ENCODE peak calls at places on chromosomes 1 and 21, in eight cellular contexts. One of them, this sample, is unnamed.

GRCh38 chr1:187038789-187039188 is 210.0 kb downstream of the PLA2G4A start:
- DNase-seq in GOT3: no peak
- DNase-seq in HTR-8/SVneo: no peak
- DNase-seq in T-helper 2 cell: no peak
- DNase-seq in HEK293T: no peak
- DNase-seq in small intestine: no peak
- DNase-seq in GM18507: no peak
- DNase-seq in stimulated activated CD4-positive, alpha-beta T cell treated with anti-CD3 and anti-CD28 coated beads, Interleukin-2, amount 100 ng/mL, for 24 hours: no peak
- DNase-seq in this sample: no peak

GRCh38 chr1:56073614-56074356 is 505.6 kb downstream of the PLPP3 start:
- DNase-seq in GOT3: no peak
- DNase-seq in HTR-8/SVneo: no peak
- DNase-seq in T-helper 2 cell: no peak
- DNase-seq in HEK293T: no peak
- DNase-seq in small intestine: peak; percentile 6
- DNase-seq in GM18507: no peak
- DNase-seq in stimulated activated CD4-positive, alpha-beta T cell treated with anti-CD3 and anti-CD28 coated beads, Interleukin-2, amount 100 ng/mL, for 24 hours: no peak
- DNase-seq in this sample: peak; percentile 92

GRCh38 chr1:21278898-21279819 is 11.1 kb downstream of the ECE1 start:
- DNase-seq in GOT3: no peak
- DNase-seq in HTR-8/SVneo: no peak
- DNase-seq in T-helper 2 cell: peak; percentile 52
- DNase-seq in HEK293T: no peak
- DNase-seq in small intestine: no peak
- DNase-seq in GM18507: no peak
- DNase-seq in stimulated activated CD4-positive, alpha-beta T cell treated with anti-CD3 and anti-CD28 coated beads, Interleukin-2, amount 100 ng/mL, for 24 hours: no peak
- DNase-seq in this sample: no peak

GRCh38 chr1:108852141-108852540 is 4.8 kb downstream of the AKNAD1 start:
- DNase-seq in GOT3: no peak
- DNase-seq in HTR-8/SVneo: no peak
- DNase-seq in T-helper 2 cell: no peak
- DNase-seq in HEK293T: no peak
- DNase-seq in small intestine: no peak
- DNase-seq in GM18507: no peak
- DNase-seq in stimulated activated CD4-positive, alpha-beta T cell treated with anti-CD3 and anti-CD28 coated beads, Interleukin-2, amount 100 ng/mL, for 24 hours: no peak
- DNase-seq in this sample: no peak

GRCh38 chr1:967466-968343 is 1.4 kb downstream of the PLEKHN1 start:
- DNase-seq in GOT3: no peak
- DNase-seq in HTR-8/SVneo: no peak
- DNase-seq in T-helper 2 cell: no peak
- DNase-seq in HEK293T: no peak
- DNase-seq in small intestine: no peak
- DNase-seq in GM18507: no peak
- DNase-seq in stimulated activated CD4-positive, alpha-beta T cell treated with anti-CD3 and anti-CD28 coated beads, Interleukin-2, amount 100 ng/mL, for 24 hours: no peak
- DNase-seq in this sample: no peak

GRCh38 chr21:46625759-46626158 is 9.7 kb upstream of the PRMT2 start:
- DNase-seq in GOT3: no peak
- DNase-seq in HTR-8/SVneo: no peak
- DNase-seq in T-helper 2 cell: no peak
- DNase-seq in HEK293T: no peak
- DNase-seq in small intestine: no peak
- DNase-seq in GM18507: no peak
- DNase-seq in stimulated activated CD4-positive, alpha-beta T cell treated with anti-CD3 and anti-CD28 coated beads, Interleukin-2, amount 100 ng/mL, for 24 hours: no peak
- DNase-seq in this sample: no peak

GRCh38 chr1:53473463-53473862 is 14.3 kb downstream of the DMRTB1 start:
- DNase-seq in GOT3: no peak
- DNase-seq in HTR-8/SVneo: no peak
- DNase-seq in T-helper 2 cell: no peak
- DNase-seq in HEK293T: no peak
- DNase-seq in small intestine: no peak
- DNase-seq in GM18507: no peak
- DNase-seq in stimulated activated CD4-positive, alpha-beta T cell treated with anti-CD3 and anti-CD28 coated beads, Interleukin-2, amount 100 ng/mL, for 24 hours: no peak
- DNase-seq in this sample: no peak

GRCh38 chr1:155261401-155261887 is 716 bp downstream of the SCAMP3 start:
- DNase-seq in GOT3: no peak
- DNase-seq in HTR-8/SVneo: no peak
- DNase-seq in T-helper 2 cell: no peak
- DNase-seq in HEK293T: no peak
- DNase-seq in small intestine: no peak
- DNase-seq in GM18507: no peak
- DNase-seq in stimulated activated CD4-positive, alpha-beta T cell treated with anti-CD3 and anti-CD28 coated beads, Interleukin-2, amount 100 ng/mL, for 24 hours: no peak
- DNase-seq in this sample: no peak

GRCh38 chr1:217585577-217585976 is 45.3 kb downstream of the GPATCH2 start:
- DNase-seq in GOT3: no peak
- DNase-seq in HTR-8/SVneo: no peak
- DNase-seq in T-helper 2 cell: no peak
- DNase-seq in HEK293T: no peak
- DNase-seq in small intestine: no peak
- DNase-seq in GM18507: no peak
- DNase-seq in stimulated activated CD4-positive, alpha-beta T cell treated with anti-CD3 and anti-CD28 coated beads, Interleukin-2, amount 100 ng/mL, for 24 hours: no peak
- DNase-seq in this sample: peak; percentile 62

GRCh38 chr21:26563977-26564503 is 9.0 kb downstream of the CYYR1 start:
- DNase-seq in GOT3: no peak
- DNase-seq in HTR-8/SVneo: no peak
- DNase-seq in T-helper 2 cell: no peak
- DNase-seq in HEK293T: no peak
- DNase-seq in small intestine: no peak
- DNase-seq in GM18507: no peak
- DNase-seq in stimulated activated CD4-positive, alpha-beta T cell treated with anti-CD3 and anti-CD28 coated beads, Interleukin-2, amount 100 ng/mL, for 24 hours: no peak
- DNase-seq in this sample: no peak

GRCh38 chr1:20051218-20051829 is 18.7 kb upstream of the PLA2G5 start:
- DNase-seq in GOT3: no peak
- DNase-seq in HTR-8/SVneo: no peak
- DNase-seq in T-helper 2 cell: no peak
- DNase-seq in HEK293T: no peak
- DNase-seq in small intestine: no peak
- DNase-seq in GM18507: no peak
- DNase-seq in stimulated activated CD4-positive, alpha-beta T cell treated with anti-CD3 and anti-CD28 coated beads, Interleukin-2, amount 100 ng/mL, for 24 hours: no peak
- DNase-seq in this sample: no peak

GRCh38 chr1:81827942-81828341 is 27.2 kb downstream of the ADGRL2 start:
- DNase-seq in GOT3: no peak
- DNase-seq in HTR-8/SVneo: no peak
- DNase-seq in T-helper 2 cell: no peak
- DNase-seq in HEK293T: no peak
- DNase-seq in small intestine: no peak
- DNase-seq in GM18507: no peak
- DNase-seq in stimulated activated CD4-positive, alpha-beta T cell treated with anti-CD3 and anti-CD28 coated beads, Interleukin-2, amount 100 ng/mL, for 24 hours: no peak
- DNase-seq in this sample: no peak

GRCh38 chr21:46404306-46404705 is 54.4 kb upstream of the DIP2A start:
- DNase-seq in GOT3: no peak
- DNase-seq in HTR-8/SVneo: no peak
- DNase-seq in T-helper 2 cell: no peak
- DNase-seq in HEK293T: no peak
- DNase-seq in small intestine: no peak
- DNase-seq in GM18507: no peak
- DNase-seq in stimulated activated CD4-positive, alpha-beta T cell treated with anti-CD3 and anti-CD28 coated beads, Interleukin-2, amount 100 ng/mL, for 24 hours: no peak
- DNase-seq in this sample: no peak

GRCh38 chr1:224435318-224435763 is 744 bp upstream of the WDR26 start:
- DNase-seq in GOT3: no peak
- DNase-seq in HTR-8/SVneo: peak; percentile 19
- DNase-seq in T-helper 2 cell: no peak
- DNase-seq in HEK293T: peak; percentile 39
- DNase-seq in small intestine: peak; percentile 18
- DNase-seq in GM18507: no peak
- DNase-seq in stimulated activated CD4-positive, alpha-beta T cell treated with anti-CD3 and anti-CD28 coated beads, Interleukin-2, amount 100 ng/mL, for 24 hours: no peak
- DNase-seq in this sample: peak; percentile 59

GRCh38 chr1:220956861-220957605 is 77.8 kb downstream of the HLX start:
- DNase-seq in GOT3: peak; percentile 4
- DNase-seq in HTR-8/SVneo: peak; percentile 27
- DNase-seq in T-helper 2 cell: no peak
- DNase-seq in HEK293T: no peak
- DNase-seq in small intestine: no peak
- DNase-seq in GM18507: no peak
- DNase-seq in stimulated activated CD4-positive, alpha-beta T cell treated with anti-CD3 and anti-CD28 coated beads, Interleukin-2, amount 100 ng/mL, for 24 hours: no peak
- DNase-seq in this sample: no peak

GRCh38 chr1:206923009-206923960 is 1.5 kb upstream of the FCMR start:
- DNase-seq in GOT3: no peak
- DNase-seq in HTR-8/SVneo: no peak
- DNase-seq in T-helper 2 cell: peak; percentile 74
- DNase-seq in HEK293T: no peak
- DNase-seq in small intestine: peak; percentile 59
- DNase-seq in GM18507: peak; percentile 43
- DNase-seq in stimulated activated CD4-positive, alpha-beta T cell treated with anti-CD3 and anti-CD28 coated beads, Interleukin-2, amount 100 ng/mL, for 24 hours: peak; percentile 65
- DNase-seq in this sample: no peak

GRCh38 chr1:183885142-183885735 is 80.3 kb downstream of the RGL1 start:
- DNase-seq in GOT3: no peak
- DNase-seq in HTR-8/SVneo: no peak
- DNase-seq in T-helper 2 cell: no peak
- DNase-seq in HEK293T: no peak
- DNase-seq in small intestine: no peak
- DNase-seq in GM18507: no peak
- DNase-seq in stimulated activated CD4-positive, alpha-beta T cell treated with anti-CD3 and anti-CD28 coated beads, Interleukin-2, amount 100 ng/mL, for 24 hours: no peak
- DNase-seq in this sample: no peak

GRCh38 chr1:150877220-150877516 is 769 bp upstream of the ARNT start:
- DNase-seq in GOT3: no peak
- DNase-seq in HTR-8/SVneo: no peak
- DNase-seq in T-helper 2 cell: no peak
- DNase-seq in HEK293T: no peak
- DNase-seq in small intestine: no peak
- DNase-seq in GM18507: no peak
- DNase-seq in stimulated activated CD4-positive, alpha-beta T cell treated with anti-CD3 and anti-CD28 coated beads, Interleukin-2, amount 100 ng/mL, for 24 hours: no peak
- DNase-seq in this sample: no peak

GRCh38 chr1:70353641-70354331 is 736 bp downstream of the ANKRD13C start:
- DNase-seq in GOT3: peak; percentile 43
- DNase-seq in HTR-8/SVneo: peak; percentile 48
- DNase-seq in T-helper 2 cell: no peak
- DNase-seq in HEK293T: peak; percentile 47
- DNase-seq in small intestine: no peak
- DNase-seq in GM18507: peak; percentile 8
- DNase-seq in stimulated activated CD4-positive, alpha-beta T cell treated with anti-CD3 and anti-CD28 coated beads, Interleukin-2, amount 100 ng/mL, for 24 hours: peak; percentile 46
- DNase-seq in this sample: peak; percentile 23

GRCh38 chr1:229952670-229953520 is 114.1 kb upstream of the GALNT2 start:
- DNase-seq in GOT3: no peak
- DNase-seq in HTR-8/SVneo: no peak
- DNase-seq in T-helper 2 cell: no peak
- DNase-seq in HEK293T: no peak
- DNase-seq in small intestine: no peak
- DNase-seq in GM18507: no peak
- DNase-seq in stimulated activated CD4-positive, alpha-beta T cell treated with anti-CD3 and anti-CD28 coated beads, Interleukin-2, amount 100 ng/mL, for 24 hours: no peak
- DNase-seq in this sample: no peak

GRCh38 chr1:9038338-9038650 is 12.1 kb upstream of the SLC2A7 start:
- DNase-seq in GOT3: no peak
- DNase-seq in HTR-8/SVneo: no peak
- DNase-seq in T-helper 2 cell: no peak
- DNase-seq in HEK293T: no peak
- DNase-seq in small intestine: no peak
- DNase-seq in GM18507: no peak
- DNase-seq in stimulated activated CD4-positive, alpha-beta T cell treated with anti-CD3 and anti-CD28 coated beads, Interleukin-2, amount 100 ng/mL, for 24 hours: no peak
- DNase-seq in this sample: no peak

GRCh38 chr1:161092621-161093028 is 3.3 kb upstream of the NECTIN4 start:
- DNase-seq in GOT3: no peak
- DNase-seq in HTR-8/SVneo: peak; percentile 24
- DNase-seq in T-helper 2 cell: no peak
- DNase-seq in HEK293T: no peak
- DNase-seq in small intestine: no peak
- DNase-seq in GM18507: no peak
- DNase-seq in stimulated activated CD4-positive, alpha-beta T cell treated with anti-CD3 and anti-CD28 coated beads, Interleukin-2, amount 100 ng/mL, for 24 hours: peak; percentile 47
- DNase-seq in this sample: no peak

GRCh38 chr21:29008373-29008772 is 10.8 kb downstream of the RWDD2B start:
- DNase-seq in GOT3: no peak
- DNase-seq in HTR-8/SVneo: no peak
- DNase-seq in T-helper 2 cell: no peak
- DNase-seq in HEK293T: no peak
- DNase-seq in small intestine: no peak
- DNase-seq in GM18507: no peak
- DNase-seq in stimulated activated CD4-positive, alpha-beta T cell treated with anti-CD3 and anti-CD28 coated beads, Interleukin-2, amount 100 ng/mL, for 24 hours: no peak
- DNase-seq in this sample: no peak

GRCh38 chr1:184940226-184940625 is 34.1 kb downstream of the NIBAN1 start:
- DNase-seq in GOT3: no peak
- DNase-seq in HTR-8/SVneo: peak; percentile 14
- DNase-seq in T-helper 2 cell: no peak
- DNase-seq in HEK293T: no peak
- DNase-seq in small intestine: no peak
- DNase-seq in GM18507: no peak
- DNase-seq in stimulated activated CD4-positive, alpha-beta T cell treated with anti-CD3 and anti-CD28 coated beads, Interleukin-2, amount 100 ng/mL, for 24 hours: no peak
- DNase-seq in this sample: no peak

GRCh38 chr1:89311757-89312156 is 39.1 kb upstream of the GBP5 start:
- DNase-seq in GOT3: no peak
- DNase-seq in HTR-8/SVneo: no peak
- DNase-seq in T-helper 2 cell: peak; percentile 31
- DNase-seq in HEK293T: no peak
- DNase-seq in small intestine: no peak
- DNase-seq in GM18507: no peak
- DNase-seq in stimulated activated CD4-positive, alpha-beta T cell treated with anti-CD3 and anti-CD28 coated beads, Interleukin-2, amount 100 ng/mL, for 24 hours: no peak
- DNase-seq in this sample: peak; percentile 13

GRCh38 chr1:98661544-98662353 is at the start of gene SNX7:
- DNase-seq in GOT3: peak; percentile 32
- DNase-seq in HTR-8/SVneo: peak; percentile 53
- DNase-seq in T-helper 2 cell: no peak
- DNase-seq in HEK293T: peak; percentile 87
- DNase-seq in small intestine: peak; percentile 94
- DNase-seq in GM18507: no peak
- DNase-seq in stimulated activated CD4-positive, alpha-beta T cell treated with anti-CD3 and anti-CD28 coated beads, Interleukin-2, amount 100 ng/mL, for 24 hours: peak; percentile 36
- DNase-seq in this sample: peak; percentile 92

GRCh38 chr1:22052115-22053017 is at the start of gene CDC42:
- DNase-seq in GOT3: peak; percentile 86
- DNase-seq in HTR-8/SVneo: peak; percentile 92
- DNase-seq in T-helper 2 cell: peak; percentile 97
- DNase-seq in HEK293T: peak; percentile 96
- DNase-seq in small intestine: peak; percentile 98
- DNase-seq in GM18507: peak; percentile 89
- DNase-seq in stimulated activated CD4-positive, alpha-beta T cell treated with anti-CD3 and anti-CD28 coated beads, Interleukin-2, amount 100 ng/mL, for 24 hours: peak; percentile 98
- DNase-seq in this sample: peak; percentile 98

GRCh38 chr1:81121324-81121723 is 679.4 kb upstream of the ADGRL2 start:
- DNase-seq in GOT3: no peak
- DNase-seq in HTR-8/SVneo: no peak
- DNase-seq in T-helper 2 cell: no peak
- DNase-seq in HEK293T: no peak
- DNase-seq in small intestine: no peak
- DNase-seq in GM18507: no peak
- DNase-seq in stimulated activated CD4-positive, alpha-beta T cell treated with anti-CD3 and anti-CD28 coated beads, Interleukin-2, amount 100 ng/mL, for 24 hours: no peak
- DNase-seq in this sample: no peak

GRCh38 chr1:153587314-153587713 is 21.7 kb upstream of the S100A2 start:
- DNase-seq in GOT3: no peak
- DNase-seq in HTR-8/SVneo: no peak
- DNase-seq in T-helper 2 cell: no peak
- DNase-seq in HEK293T: peak; percentile 5
- DNase-seq in small intestine: no peak
- DNase-seq in GM18507: no peak
- DNase-seq in stimulated activated CD4-positive, alpha-beta T cell treated with anti-CD3 and anti-CD28 coated beads, Interleukin-2, amount 100 ng/mL, for 24 hours: no peak
- DNase-seq in this sample: no peak